ENCODE peak calls at places on chromosomes 11 and 22, in seven cellular contexts. X is upper lobe of left lung, I is GM12878, A is HepG2, D is spleen, O is breast epithelium, B is SK-N-SH. M is an unnamed sample.

GRCh38 chr11:3833461-3833860 is 7.3 kb downstream of the RHOG start:
- DNase-seq in A (no peak), O (no peak), B (no peak), I (no peak), D (no peak), X (no peak), M (no peak)

GRCh38 chr11:112498701-112499100 is 238.0 kb upstream of the PLET1 start:
- DNase-seq in D (no peak), I (no peak), B (no peak), X (no peak), A (no peak), O (no peak), M (no peak)

GRCh38 chr11:6628526-6628925 is 9.3 kb upstream of the TPP1 start:
- DNase-seq in A (no peak), X (no peak), I (no peak), B (no peak), D (peak), O (no peak), M (no peak)

GRCh38 chr11:130219148-130219547 is 59.6 kb downstream of the ST14 start:
- DNase-seq in D (no peak), O (no peak), I (no peak), A (no peak), B (no peak), X (no peak), M (no peak)

GRCh38 chr11:3827434-3828186 is 13.1 kb downstream of the RHOG start:
- DNase-seq in A (no peak), I (no peak), X (peak), B (no peak), O (no peak), D (no peak), M (no peak)

GRCh38 chr11:120017582-120017981 is 120.3 kb downstream of the TRIM29 start:
- DNase-seq in I (no peak), A (no peak), O (no peak), X (no peak), D (no peak), B (peak), M (no peak)

GRCh38 chr11:118088531-118088930 is 1.8 kb upstream of the SMIM35 start:
- DNase-seq in O (no peak), I (no peak), D (peak), X (no peak), A (peak), B (no peak), M (peak)

GRCh38 chr11:19093976-19094375 is 23.0 kb upstream of the ZDHHC13 start:
- DNase-seq in D (no peak), X (no peak), O (no peak), I (no peak), B (no peak), A (no peak), M (no peak)

GRCh38 chr22:47651216-47651987 is 889.0 kb downstream of the TBC1D22A start:
- DNase-seq in X (no peak), I (no peak), D (no peak), O (no peak), B (no peak), A (no peak), M (no peak)

GRCh38 chr22:30325065-30325720 is 1.5 kb downstream of the TBC1D10A start:
- DNase-seq in D (no peak), I (no peak), B (no peak), X (no peak), O (no peak), A (no peak), M (peak)

GRCh38 chr11:107591446-107592236 is 694 bp downstream of the ELMOD1 start:
- DNase-seq in A (no peak), D (no peak), B (peak), I (no peak), O (no peak), X (peak), M (no peak)

GRCh38 chr11:62911137-62912130 is 9.7 kb downstream of the CHRM1 start:
- DNase-seq in O (no peak), X (no peak), D (no peak), B (peak), I (no peak), A (no peak), M (no peak)

GRCh38 chr22:20027966-20028854 is 7.3 kb downstream of the TANGO2 start:
- DNase-seq in O (no peak), X (no peak), B (no peak), I (no peak), A (no peak), D (peak), M (no peak)

GRCh38 chr11:8870461-8871282 is 40.3 kb upstream of the AKIP1 start:
- DNase-seq in D (peak), O (no peak), X (peak), B (peak), A (no peak), I (no peak), M (peak)

GRCh38 chr11:117456027-117456720 is 128.5 kb downstream of the CEP164 start:
- DNase-seq in X (no peak), D (no peak), B (no peak), O (no peak), I (peak), A (no peak), M (no peak)

GRCh38 chr22:23503736-23504440 is 76.2 kb downstream of the IGLL1 start:
- DNase-seq in D (peak), A (no peak), B (peak), I (no peak), O (no peak), X (no peak), M (no peak)

GRCh38 chr11:31812392-31813241 is 1.5 kb upstream of the PAX6 start:
- DNase-seq in X (peak), B (peak), D (peak), O (no peak), A (peak), I (no peak), M (no peak)

GRCh38 chr22:21449531-21450319 is 17.5 kb upstream of the TMEM191C start:
- DNase-seq in A (no peak), I (no peak), O (peak), X (peak), B (no peak), D (peak), M (peak)

GRCh38 chr22:21448627-21449416 is 18.4 kb upstream of the TMEM191C start:
- DNase-seq in X (peak), D (no peak), B (no peak), I (no peak), O (peak), A (no peak), M (peak)

GRCh38 chr22:21450858-21451331 is 16.3 kb upstream of the TMEM191C start:
- DNase-seq in I (no peak), X (no peak), D (peak), B (no peak), A (no peak), O (peak), M (peak)

GRCh38 chr22:21451545-21452520 is 15.4 kb upstream of the TMEM191C start:
- DNase-seq in I (no peak), B (no peak), O (peak), D (peak), A (no peak), X (no peak), M (peak)

GRCh38 chr22:21450320-21450831 is 16.8 kb upstream of the TMEM191C start:
- DNase-seq in A (no peak), I (no peak), O (peak), X (peak), B (peak), D (peak), M (peak)
- TF ChIP-seq CTCF in A (peak), I (no peak), O (no peak), X (no peak), B (no peak), D (no peak), M (no peak)

GRCh38 chr11:30586251-30587144 is at the start of gene MPPED2:
- DNase-seq in X (no peak), O (peak), I (no peak), A (no peak), B (peak), D (peak), M (no peak)
- H3K27ac ChIP-seq in X (peak), O (peak), I (no peak), A (no peak), B (no peak), D (no peak), M (peak)

DNA sequence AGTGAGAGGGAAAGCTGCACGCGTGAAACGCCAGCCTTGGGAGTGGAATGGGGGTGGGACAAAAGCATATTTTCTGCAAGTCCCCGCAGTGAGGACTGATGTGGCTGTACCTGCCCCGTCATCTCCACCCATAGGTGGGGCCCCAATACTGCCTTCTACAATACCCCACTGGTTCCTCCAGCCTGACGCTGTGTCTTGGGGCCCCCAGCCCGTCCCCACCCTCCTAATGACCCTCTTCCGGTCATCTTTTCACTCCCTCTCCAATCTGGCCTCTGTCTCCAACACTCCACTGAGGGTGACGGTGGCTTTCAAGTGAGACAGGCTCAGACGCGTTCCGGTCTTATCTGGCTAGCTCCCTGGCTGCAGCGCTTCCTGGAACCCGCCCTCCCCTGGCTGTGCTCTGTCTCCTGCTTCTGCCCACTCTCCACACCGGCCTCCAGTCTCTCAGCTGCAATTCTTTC is 104.2 kb downstream of the MICAL3 start:
- DNase-seq in B (peak), D (peak), X (no peak), I (no peak), O (no peak), A (peak), M (peak)
- TF ChIP-seq POLR2AphosphoS5 in B (no peak), D (peak), X (peak), I (no peak), O (no peak), A (no peak), M (no peak)

DNA sequence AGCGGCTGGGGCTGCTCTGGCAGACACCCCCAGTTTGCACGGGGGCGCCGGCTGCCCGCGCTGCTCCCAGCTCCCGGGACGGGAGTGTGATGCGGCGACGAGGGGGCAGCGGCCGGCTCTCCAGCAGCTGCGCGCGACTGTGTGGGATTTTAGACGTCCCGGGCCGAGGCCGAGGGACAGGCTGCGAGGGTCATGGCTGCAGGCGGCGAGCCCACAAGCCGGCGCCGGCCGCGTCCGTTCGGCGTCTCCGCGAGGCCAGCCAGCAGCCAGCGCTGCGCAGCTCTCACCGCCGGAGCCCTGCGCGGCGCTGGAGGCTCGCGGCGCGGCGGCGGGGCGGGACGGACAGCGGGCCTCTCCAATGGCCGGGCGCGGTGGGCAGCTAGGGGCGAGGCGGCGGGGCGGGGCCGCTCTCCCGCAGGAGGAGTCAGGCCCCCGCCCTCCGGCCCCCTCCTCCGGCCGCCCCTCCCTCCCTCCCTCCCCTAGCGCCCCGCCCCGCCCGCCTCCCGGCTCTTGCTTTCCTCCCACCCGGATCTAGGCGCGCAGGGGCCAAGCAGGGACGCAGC is at the start of gene FZD4:
- DNase-seq in A (peak), B (peak), I (no peak), D (peak), X (peak), O (peak), M (peak)
- TF ChIP-seq CTCF in A (no peak), B (no peak), I (no peak), D (no peak), X (no peak), O (no peak), M (no peak)

DNA sequence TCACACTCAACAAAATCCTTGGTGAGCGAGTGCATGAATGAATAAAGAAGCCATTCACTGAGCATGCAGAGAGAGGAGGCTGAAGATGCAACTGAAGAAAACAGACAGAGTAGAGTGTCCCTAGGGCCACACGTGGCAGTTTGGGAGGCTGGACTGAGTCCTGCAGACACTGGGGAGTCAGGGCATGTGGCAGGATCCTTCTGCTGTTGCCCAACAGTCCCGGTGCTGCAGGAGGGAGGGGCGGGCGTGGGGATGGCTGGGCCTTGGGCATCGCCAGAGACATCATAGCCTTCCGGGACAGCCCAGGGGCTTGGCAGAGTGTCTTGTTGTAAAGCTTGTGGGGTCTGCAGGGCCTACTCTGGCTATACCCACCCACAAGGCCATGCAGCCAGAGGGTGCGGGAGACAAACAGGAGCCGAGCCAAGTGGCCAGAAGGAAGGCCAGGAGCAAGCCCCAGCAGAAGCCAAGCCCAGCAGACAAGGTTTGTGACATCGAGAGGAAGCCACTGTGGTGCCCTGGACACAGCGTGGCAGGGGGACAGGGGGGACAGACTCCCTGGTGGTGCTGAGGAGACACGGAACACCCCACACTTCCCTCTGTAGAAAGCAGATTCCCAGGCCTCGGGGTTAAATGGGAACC is 26.7 kb upstream of the FBLN1 start:
- DNase-seq in B (no peak), D (peak), A (no peak), O (no peak), X (no peak), I (no peak), M (no peak)
- H3K27ac ChIP-seq in B (no peak), D (no peak), A (no peak), O (no peak), X (no peak), I (no peak), M (no peak)

GRCh38 chr11:95714853-95715776 is 74.5 kb downstream of the FAM76B start:
- DNase-seq in B (no peak), O (no peak), A (no peak), X (no peak), I (peak), D (no peak), M (no peak)

GRCh38 chr11:95716266-95716665 is 73.3 kb downstream of the FAM76B start:
- DNase-seq in D (no peak), A (no peak), O (no peak), B (no peak), X (no peak), I (no peak), M (no peak)

GRCh38 chr11:95720219-95720618 is 69.4 kb downstream of the FAM76B start:
- DNase-seq in A (no peak), D (no peak), X (no peak), B (no peak), I (no peak), O (no peak), M (no peak)

GRCh38 chr11:95715777-95716241 is 73.8 kb downstream of the FAM76B start:
- DNase-seq in A (peak), B (no peak), X (no peak), O (no peak), I (peak), D (no peak), M (no peak)

DNA sequence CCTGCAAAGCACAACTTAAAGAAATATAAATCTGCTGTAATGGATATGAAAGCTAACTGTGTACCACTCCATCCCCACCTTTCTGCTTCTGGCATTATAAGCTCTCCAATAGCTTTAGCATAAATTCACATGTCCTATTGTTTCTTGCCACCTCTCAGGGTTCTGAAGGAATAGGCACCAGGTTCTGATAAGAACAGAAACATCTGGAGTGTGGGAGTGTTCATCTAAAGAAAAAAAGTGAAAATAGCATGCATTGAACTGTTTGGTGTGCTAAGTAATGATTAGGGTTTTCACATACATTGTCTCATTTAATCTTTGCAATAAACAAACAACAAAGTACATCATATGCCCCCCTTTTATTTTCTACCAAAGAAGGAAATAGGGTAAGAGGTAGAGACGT is 72.3 kb downstream of the FAM76B start:
- DNase-seq in D (no peak), O (no peak), I (no peak), A (no peak), B (no peak), X (no peak), M (no peak)
- TF ChIP-seq POLR2AphosphoS5 in D (no peak), O (no peak), I (no peak), A (no peak), B (no peak), X (no peak), M (no peak)

DNA sequence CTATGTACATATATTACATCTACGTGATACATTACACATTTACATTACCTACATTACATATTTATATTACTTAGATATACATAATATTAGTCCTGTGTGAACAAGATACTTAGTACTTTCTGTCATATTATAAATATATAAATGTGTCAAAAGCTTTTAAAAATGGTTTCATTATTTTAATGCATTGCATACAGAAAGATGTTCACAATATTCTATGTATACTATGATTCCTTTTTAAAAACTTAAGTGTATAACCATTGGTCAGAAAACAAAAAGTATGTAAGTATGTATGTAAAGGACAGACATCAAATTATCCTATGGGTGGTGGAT is 647 bp upstream of the ZW10 start:
- DNase-seq in I (no peak), A (no peak), O (no peak), X (no peak), B (no peak), D (no peak), M (no peak)
- TF ChIP-seq CTCF in I (no peak), A (no peak), O (no peak), X (no peak), B (no peak), D (peak), M (no peak)

M was measured in stomach.